ENCODE peak calls at places on chromosomes 2 and 18, in ten cellular contexts. T is psoas muscle; P is stomach; E is PC-3; R is tibial nerve; B is BE2C; A is fibroblast of lung; M is adrenal gland; V is cardiac muscle cell; N is CD8-positive, alpha-beta T cell. H is an unnamed sample.

GRCh38 chr2:120587326-120587996 is 148.2 kb upstream of the GLI2 start:
- DNase-seq in T (peak; percentile 12), P (no peak), E (no peak), R (no peak), B (no peak), A (no peak), M (no peak), V (no peak), N (no peak), H (no peak)

GRCh38 chr2:69911985-69912563 is 2.8 kb upstream of the MXD1 start:
- DNase-seq in T (no peak), P (no peak), E (peak; percentile 62), R (no peak), B (no peak), A (peak; percentile 76), M (no peak), V (peak; percentile 75), N (no peak), H (no peak)

GRCh38 chr2:134739879-134740301 is 21.1 kb upstream of the TMEM163 start:
- DNase-seq in T (no peak), P (no peak), E (peak; percentile 25), R (no peak), B (no peak), A (no peak), M (no peak), V (no peak), N (no peak), H (no peak)

GRCh38 chr18:77000527-77000926 is 132.1 kb downstream of the MBP start:
- DNase-seq in T (peak; percentile 58), P (peak; percentile 62), E (peak; percentile 60), R (peak; percentile 44), B (peak; percentile 44), A (peak; percentile 46), M (peak; percentile 56), V (peak; percentile 60), N (peak; percentile 34), H (no peak)

GRCh38 chr2:130836501-130837174 is at the start of gene ARHGEF4:
- DNase-seq in T (no peak), P (peak; percentile 70), E (peak; percentile 66), R (no peak), B (peak; percentile 28), A (no peak), M (no peak), V (peak; percentile 37), N (no peak), H (peak; percentile 82)

GRCh38 chr18:55401638-55402191 is 186.3 kb downstream of the TCF4 start:
- DNase-seq in T (no peak), P (no peak), E (no peak), R (no peak), B (no peak), A (peak; percentile 70), M (peak; percentile 32), V (peak; percentile 91), N (no peak), H (no peak)

GRCh38 chr2:12219761-12220160 is 473.3 kb downstream of the LPIN1 start:
- DNase-seq in T (no peak), P (no peak), E (no peak), R (no peak), B (no peak), A (no peak), M (no peak), V (no peak), N (no peak), H (no peak)

GRCh38 chr18:23258566-23259265 is 123.4 kb downstream of the CABLES1 start:
- DNase-seq in T (no peak), P (no peak), E (peak; percentile 4), R (no peak), B (no peak), A (no peak), M (no peak), V (no peak), N (no peak), H (no peak)

GRCh38 chr2:62305421-62306176 is 109.7 kb downstream of the B3GNT2 start:
- DNase-seq in T (no peak), P (no peak), E (no peak), R (no peak), B (peak; percentile 44), A (no peak), M (no peak), V (no peak), N (peak; percentile 49), H (no peak)

GRCh38 chr2:76318848-76319247 is 608.1 kb upstream of the GCFC2 start:
- DNase-seq in T (no peak), P (no peak), E (no peak), R (no peak), B (no peak), A (no peak), M (no peak), V (no peak), N (no peak), H (no peak)

GRCh38 chr2:202104286-202104870 is 31.3 kb downstream of the KIAA2012 start:
- DNase-seq in T (no peak), P (peak; percentile 61), E (peak; percentile 65), R (no peak), B (peak; percentile 68), A (peak; percentile 66), M (peak; percentile 28), V (peak; percentile 84), N (no peak), H (no peak)

GRCh38 chr18:79361766-79362522 is 33.8 kb upstream of the NFATC1 start:
- DNase-seq in T (no peak), P (no peak), E (peak; percentile 90), R (no peak), B (no peak), A (peak; percentile 71), M (no peak), V (no peak), N (no peak), H (no peak)

GRCh38 chr2:109396338-109397180 is 217.2 kb downstream of the SEPTIN10 start:
- DNase-seq in T (no peak), P (no peak), E (peak; percentile 55), R (no peak), B (no peak), A (peak; percentile 25), M (no peak), V (peak; percentile 18), N (no peak), H (no peak)

GRCh38 chr2:30301551-30301950 is 70.2 kb downstream of the LBH start:
- DNase-seq in T (no peak), P (no peak), E (peak; percentile 27), R (no peak), B (no peak), A (peak; percentile 61), M (no peak), V (no peak), N (no peak), H (no peak)

GRCh38 chr2:238165288-238165921 is 6.6 kb downstream of the ERFE start:
- DNase-seq in T (no peak), P (peak; percentile 22), E (no peak), R (no peak), B (no peak), A (no peak), M (peak; percentile 7), V (no peak), N (no peak), H (peak; percentile 31)

DNA sequence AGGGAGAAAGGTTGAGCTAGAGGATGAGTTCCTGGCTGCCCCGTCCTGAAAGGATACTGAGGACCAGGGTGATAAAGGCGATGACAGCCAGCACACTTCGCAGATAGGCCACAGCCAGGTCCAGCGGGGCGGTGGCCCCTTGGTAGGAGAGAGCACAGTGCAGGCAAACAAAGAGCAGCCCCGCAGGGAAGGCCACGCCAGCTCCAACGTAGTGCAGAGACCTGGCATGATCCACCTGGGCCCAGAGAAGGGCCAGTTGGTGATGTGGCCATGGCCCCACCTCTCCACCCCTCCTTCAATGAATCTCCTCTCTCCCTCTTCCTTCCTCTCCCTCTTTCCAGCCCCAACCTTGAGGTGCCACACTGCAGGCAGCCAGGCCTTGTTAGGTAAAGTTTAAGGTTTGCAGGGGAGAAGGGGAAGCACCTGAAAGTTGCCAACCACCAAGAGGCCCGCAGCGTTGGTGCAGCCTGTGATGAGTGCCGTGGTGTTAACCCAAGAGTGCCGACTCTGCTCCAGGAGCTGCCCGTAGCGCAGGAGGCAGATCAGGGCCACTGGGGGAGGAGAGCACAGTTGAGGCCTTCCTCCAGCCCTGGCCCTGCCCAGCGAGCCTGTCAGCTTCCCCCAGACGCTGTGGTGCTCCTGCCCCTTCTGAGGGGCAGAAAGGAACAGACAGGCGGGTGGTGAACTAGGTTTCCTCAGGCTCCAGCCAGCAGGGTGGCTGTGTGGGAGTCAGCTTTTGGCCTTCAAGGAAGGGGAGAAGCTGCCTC is 2.8 kb downstream of the TMEM150A start:
- DNase-seq in T (no peak), P (no peak), E (no peak), R (no peak), B (no peak), A (no peak), M (no peak), V (no peak), N (no peak), H (no peak)
- H3K4me1 ChIP-seq in T (peaks cover 48% of the 10 kb centered on the region), P (peaks cover 38% of the 10 kb centered on the region), E (peaks cover 16% of the 10 kb centered on the region), R (no peaks in the 10 kb centered on the region), B (no peaks in the 10 kb centered on the region), A (peaks cover 14% of the 10 kb centered on the region), M (peaks cover 37% of the 10 kb centered on the region), V (peaks cover 10% of the 10 kb centered on the region), N (peaks cover 38% of the 10 kb centered on the region), H (peaks cover 27% of the 10 kb centered on the region)

GRCh38 chr2:224363281-224363680 is 38.6 kb downstream of the FAM124B start:
- DNase-seq in T (no peak), P (no peak), E (no peak), R (no peak), B (no peak), A (no peak), M (no peak), V (no peak), N (no peak), H (no peak)
- TF ChIP-seq CTCF in T (no peak), P (no peak), E (peak; percentile 29), R (no peak), B (no peak), A (no peak), M (no peak), V (no peak), N (no peak), H (no peak)

GRCh38 chr18:59954241-59954640 is 54.4 kb downstream of the PMAIP1 start:
- DNase-seq in T (no peak), P (no peak), E (peak; percentile 25), R (no peak), B (no peak), A (no peak), M (no peak), V (no peak), N (no peak), H (no peak)
- H3K4me1 ChIP-seq in T (no peaks in the 10 kb centered on the region), P (no peaks in the 10 kb centered on the region), E (peaks cover 52% of the 10 kb centered on the region), R (no peaks in the 10 kb centered on the region), B (peaks cover 2% of the 10 kb centered on the region), A (peaks cover 2% of the 10 kb centered on the region), M (no peaks in the 10 kb centered on the region), V (peaks cover 12% of the 10 kb centered on the region), N (no peaks in the 10 kb centered on the region), H (no peaks in the 10 kb centered on the region)

DNA sequence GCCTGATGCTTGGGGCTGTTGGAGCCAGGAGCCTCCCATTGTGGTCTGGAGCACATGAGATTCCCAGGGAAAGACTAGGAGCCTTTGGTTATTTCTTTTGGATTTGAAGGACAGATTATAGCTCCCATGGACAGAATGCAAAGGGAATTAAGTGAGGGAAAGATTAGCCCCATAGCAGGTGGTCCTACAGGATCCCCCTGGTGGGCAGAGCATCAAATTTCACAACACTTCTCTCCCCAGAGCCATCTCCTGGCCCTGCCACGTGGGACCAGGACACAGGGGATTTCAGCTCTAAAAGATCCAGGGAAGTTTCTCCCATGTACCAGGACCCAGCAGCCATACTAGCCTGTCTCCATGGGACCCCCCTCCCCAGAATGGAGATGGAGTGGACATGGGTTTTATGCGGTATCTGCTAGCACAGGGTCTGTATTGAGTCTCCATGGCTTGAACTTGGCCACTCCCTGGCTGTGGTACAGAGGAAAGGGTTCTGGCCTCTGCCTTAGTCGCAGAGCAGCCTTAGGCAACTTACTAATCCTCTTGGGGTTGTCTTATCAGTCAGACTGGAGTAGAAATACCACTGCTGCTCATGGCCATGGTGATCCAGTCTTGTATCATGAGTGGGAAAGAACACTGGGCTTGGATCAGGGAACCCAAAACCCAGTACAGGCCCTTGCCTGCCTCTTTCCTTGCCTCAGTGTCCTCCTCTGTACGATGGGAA is 6.8 kb upstream of the PLB1 start:
- DNase-seq in T (no peak), P (no peak), E (peak; percentile 29), R (no peak), B (peak; percentile 18), A (no peak), M (no peak), V (peak; percentile 13), N (no peak), H (no peak)
- TF ChIP-seq CTCF in T (no peak), P (no peak), E (no peak), R (no peak), B (peak; percentile 5), A (no peak), M (no peak), V (no peak), N (no peak), H (no peak)

H was measured in mucosa of descending colon.